ENCODE peak calls at places on chromosome 5, in four cellular contexts. U, F, Z and Q are unnamed samples.

GRCh38 chr5:167952278-167952990 is 339.0 kb upstream of the WWC1 start:
- DNase-seq in U (no peak), F (no peak), Z (no peak), Q (no peak)

GRCh38 chr5:38069360-38069759 is 189.0 kb upstream of the EGFLAM start:
- DNase-seq in Z (no peak), F (no peak), U (peak), Q (no peak)

GRCh38 chr5:181052928-181053759 is 13.1 kb downstream of the BTNL9 start:
- DNase-seq in U (no peak), Z (no peak), F (no peak), Q (no peak)

GRCh38 chr5:56649569-56649968 is 165.8 kb upstream of the MAP3K1 start:
- DNase-seq in F (peak), U (no peak), Z (no peak), Q (no peak)

GRCh38 chr5:57841671-57842375 is 359.2 kb upstream of the ACTBL2 start:
- DNase-seq in Z (peak), U (no peak), F (peak), Q (peak)

GRCh38 chr5:6399978-6400910 is 21.9 kb upstream of the MED10 start:
- DNase-seq in Z (no peak), F (peak), U (no peak), Q (no peak)

GRCh38 chr5:56853710-56854109 is 38.4 kb downstream of the MAP3K1 start:
- DNase-seq in F (no peak), U (no peak), Z (no peak), Q (no peak)

GRCh38 chr5:30040483-30041116 is 1152.9 kb upstream of the CDH6 start:
- DNase-seq in Z (peak), F (peak), U (peak), Q (peak)

GRCh38 chr5:78899922-78900362 is 85.2 kb downstream of the ARSB start:
- DNase-seq in F (peak), U (peak), Z (peak), Q (peak)

GRCh38 chr5:134247411-134247810 is 21.5 kb upstream of the PPP2CA start:
- DNase-seq in U (peak), F (peak), Z (peak), Q (no peak)

GRCh38 chr5:52065182-52065581 is 681.9 kb downstream of the ISL1 start:
- DNase-seq in U (no peak), F (no peak), Z (no peak), Q (no peak)

GRCh38 chr5:134161712-134162395 is 14.9 kb downstream of the SKP1 start:
- DNase-seq in F (no peak), Z (no peak), U (no peak), Q (no peak)

GRCh38 chr5:39623291-39623865 is 198.6 kb upstream of the DAB2 start:
- DNase-seq in F (no peak), U (no peak), Z (no peak), Q (no peak)

GRCh38 chr5:19125956-19126713 is 861.9 kb downstream of the CDH18 start:
- DNase-seq in Z (no peak), F (no peak), U (no peak), Q (no peak)

GRCh38 chr5:56076486-56076885 is 81.7 kb upstream of the IL6ST start:
- DNase-seq in F (no peak), Z (no peak), U (no peak), Q (no peak)

GRCh38 chr5:72441861-72442540 is 65.2 kb downstream of the ZNF366 start:
- DNase-seq in U (no peak), F (peak), Z (peak), Q (peak)

GRCh38 chr5:76690027-76690679 is 25.8 kb upstream of the F2R start:
- DNase-seq in Z (no peak), U (no peak), F (no peak), Q (no peak)

GRCh38 chr5:159781626-159782157 is 134.6 kb upstream of the ADRA1B start:
- DNase-seq in Z (no peak), U (no peak), F (no peak), Q (no peak)

GRCh38 chr5:1786621-1787471 is 12.8 kb downstream of the MRPL36 start:
- DNase-seq in U (no peak), Z (no peak), F (no peak), Q (no peak)

GRCh38 chr5:73693573-73694061 is 67.6 kb downstream of the ARHGEF28 start:
- DNase-seq in U (peak), Z (no peak), F (peak), Q (peak)

GRCh38 chr5:133145436-133146143 is 93.8 kb downstream of the HSPA4 start:
- DNase-seq in U (no peak), F (no peak), Z (no peak), Q (no peak)

GRCh38 chr5:79416499-79416898 is 97.4 kb downstream of the HOMER1 start:
- DNase-seq in F (peak), U (no peak), Z (no peak), Q (no peak)

GRCh38 chr5:142701673-142702311 is 15.9 kb upstream of the FGF1 start:
- DNase-seq in F (no peak), Z (no peak), U (no peak), Q (no peak)

GRCh38 chr5:57327934-57328333 is 154.1 kb downstream of the GPBP1 start:
- DNase-seq in U (peak), Z (peak), F (peak), Q (no peak)

GRCh38 chr5:157108961-157109360 is at the start of gene HAVCR2:
- DNase-seq in F (no peak), Z (no peak), U (no peak), Q (no peak)

GRCh38 chr5:181052526-181052927 is 12.5 kb downstream of the BTNL9 start:
- DNase-seq in Z (no peak), U (no peak), F (no peak), Q (no peak)

GRCh38 chr5:76469656-76470290 is 66.7 kb downstream of the IQGAP2 start:
- DNase-seq in Z (no peak), F (peak), U (no peak), Q (no peak)

GRCh38 chr5:93607367-93608258 is 24.6 kb downstream of the NR2F1 start:
- DNase-seq in U (peak), F (peak), Z (no peak), Q (peak)

GRCh38 chr5:130471-131175 is 38.7 kb downstream of the PLEKHG4B start:
- DNase-seq in U (no peak), Z (no peak), F (peak), Q (no peak)

GRCh38 chr5:102152906-102153787 is 142.9 kb downstream of the SLCO4C1 start:
- DNase-seq in F (no peak), U (peak), Z (peak), Q (no peak)

GRCh38 chr5:6583049-6583880 is 49.6 kb downstream of the NSUN2 start:
- DNase-seq in Z (no peak), U (no peak), F (no peak), Q (peak)

GRCh38 chr5:113237893-113238292 is 196.9 kb downstream of the TSSK1B start:
- DNase-seq in U (no peak), Z (no peak), F (no peak), Q (no peak)

GRCh38 chr5:113233606-113234005 is 201.2 kb downstream of the TSSK1B start:
- DNase-seq in U (no peak), F (peak), Z (no peak), Q (no peak)

GRCh38 chr5:113234546-113234945 is 200.2 kb downstream of the TSSK1B start:
- DNase-seq in U (no peak), Z (no peak), F (no peak), Q (no peak)

GRCh38 chr5:113236536-113237308 is 198.1 kb downstream of the TSSK1B start:
- DNase-seq in U (no peak), F (no peak), Z (no peak), Q (no peak)

DNA sequence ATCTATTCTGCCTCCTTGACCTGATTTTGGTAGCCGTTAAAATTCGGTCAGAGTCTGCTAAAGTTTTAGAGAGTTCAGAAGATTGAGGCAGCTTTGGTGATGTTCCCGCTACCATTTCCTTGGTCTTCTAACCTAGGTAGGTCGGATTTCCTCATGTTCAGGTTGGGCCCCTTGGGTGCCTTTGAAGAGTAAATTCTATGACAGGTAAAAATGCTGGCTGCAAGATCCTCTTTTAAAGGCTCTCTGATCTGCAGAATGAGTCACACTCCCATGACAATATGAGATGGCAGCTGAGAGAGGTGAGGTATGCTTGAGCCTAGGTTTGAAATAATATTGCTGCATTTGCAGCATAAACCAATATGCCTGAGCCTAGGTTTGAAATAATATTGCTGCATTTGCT is 198.9 kb downstream of the TSSK1B start:
- DNase-seq in U (no peak), F (no peak), Z (peak), Q (no peak)
- TF ChIP-seq CEBPB in U (no peak), F (no peak), Z (no peak), Q (no peak)

DNA sequence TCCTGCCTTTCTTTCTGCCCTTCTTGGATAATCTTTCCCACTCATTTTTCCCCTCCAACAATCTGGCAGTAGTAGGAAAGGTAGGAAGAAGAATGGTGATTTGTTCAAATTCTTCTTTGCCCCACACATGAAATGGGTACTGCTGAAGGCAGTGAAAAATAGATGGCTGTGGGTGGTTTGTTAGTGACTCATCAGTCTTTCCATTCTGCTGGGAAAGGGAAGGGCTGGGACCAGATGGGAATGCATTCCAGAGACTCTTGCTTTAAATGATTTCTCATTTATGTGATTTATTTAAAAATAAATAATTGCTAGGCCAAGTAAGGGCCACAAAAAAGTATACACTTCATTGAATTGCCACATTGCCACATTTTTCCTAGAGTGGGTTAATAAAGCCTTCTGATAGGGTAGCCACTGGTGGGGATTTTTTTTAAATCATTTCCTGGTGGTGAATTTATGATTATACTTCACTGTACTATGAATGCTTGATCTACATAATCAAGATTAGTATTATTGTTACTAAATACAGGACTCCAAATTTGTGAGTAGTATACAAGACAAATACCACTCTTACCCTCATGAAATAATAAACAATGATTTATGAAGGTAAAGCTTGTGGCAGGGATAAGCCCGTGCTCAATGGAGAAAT is 118.2 kb downstream of the ZSWIM6 start:
- DNase-seq in F (peak), U (no peak), Z (peak), Q (peak)
- TF ChIP-seq CEBPB in F (peak), U (no peak), Z (peak), Q (no peak)

GRCh38 chr5:160959804-160960203 is 107.8 kb upstream of the ATP10B start:
- DNase-seq in Z (no peak), U (no peak), F (no peak), Q (no peak)
- TF ChIP-seq CEBPB in Z (no peak), U (no peak), F (no peak), Q (no peak)

GRCh38 chr5:106877881-106878280 is 792.9 kb downstream of the EFNA5 start:
- DNase-seq in U (no peak), F (no peak), Z (no peak), Q (no peak)

GRCh38 chr5:106876665-106877194 is 794.0 kb downstream of the EFNA5 start:
- DNase-seq in U (peak), Z (no peak), F (no peak), Q (peak)

GRCh38 chr5:106876298-106876622 is 794.5 kb downstream of the EFNA5 start:
- DNase-seq in U (no peak), Z (no peak), F (no peak), Q (no peak)

GRCh38 chr5:106882035-106882434 is 788.7 kb downstream of the EFNA5 start:
- DNase-seq in U (no peak), F (no peak), Z (no peak), Q (no peak)

DNA sequence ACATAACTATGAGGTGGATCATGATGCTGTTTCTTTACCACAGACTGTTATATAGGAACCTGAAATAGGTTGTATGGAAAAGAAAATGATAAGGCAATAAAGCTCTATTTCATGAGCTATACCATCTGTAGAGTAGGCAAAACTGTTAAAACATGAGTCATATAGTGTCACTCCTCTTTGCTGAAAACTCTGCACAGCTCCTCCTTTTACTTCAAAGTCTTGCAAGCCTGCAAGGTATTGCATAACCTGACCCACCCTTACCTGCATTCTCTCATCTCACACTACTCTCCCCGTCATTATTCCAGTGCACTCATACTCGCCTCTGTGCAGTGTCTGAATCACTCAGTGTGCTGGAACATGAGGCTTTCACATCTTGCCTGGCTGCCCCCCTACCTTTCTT is 790.1 kb downstream of the EFNA5 start:
- DNase-seq in Z (peak), U (no peak), F (no peak), Q (no peak)
- TF ChIP-seq CEBPB in Z (peak), U (peak), F (no peak), Q (no peak)